ENCODE peak calls at places on chromosomes 13 and 19, in nine cellular contexts. One of them, this sample, is unnamed.

GRCh38 chr13:80547885-80548284 is 207.0 kb upstream of the SPRY2 start:
- DNase-seq in prostate gland: no peak
- DNase-seq in neural crest cell: no peak
- DNase-seq in pancreas: no peak
- DNase-seq in fibroblast of lung: peak; percentile 81
- DNase-seq in H9: no peak
- DNase-seq in transverse colon: no peak
- DNase-seq in fibroblast of the aortic adventitia: peak; percentile 34
- DNase-seq in cardiac fibroblast: peak; percentile 50
- DNase-seq in this sample: no peak

GRCh38 chr19:10520652-10521318 is 3.5 kb upstream of the S1PR5 start:
- DNase-seq in prostate gland: peak; percentile 84
- DNase-seq in neural crest cell: no peak
- DNase-seq in pancreas: peak; percentile 63
- DNase-seq in fibroblast of lung: no peak
- DNase-seq in H9: no peak
- DNase-seq in transverse colon: no peak
- DNase-seq in fibroblast of the aortic adventitia: no peak
- DNase-seq in cardiac fibroblast: no peak
- DNase-seq in this sample: no peak

GRCh38 chr19:49200238-49200862 is 42.8 kb downstream of the TRPM4 start:
- DNase-seq in prostate gland: no peak
- DNase-seq in neural crest cell: no peak
- DNase-seq in pancreas: peak; percentile 29
- DNase-seq in fibroblast of lung: no peak
- DNase-seq in H9: peak; percentile 47
- DNase-seq in transverse colon: peak; percentile 61
- DNase-seq in fibroblast of the aortic adventitia: no peak
- DNase-seq in cardiac fibroblast: peak; percentile 25
- DNase-seq in this sample: no peak

GRCh38 chr13:30045916-30046704 is 195.7 kb upstream of the UBL3 start:
- DNase-seq in prostate gland: no peak
- DNase-seq in neural crest cell: no peak
- DNase-seq in pancreas: peak; percentile 57
- DNase-seq in fibroblast of lung: no peak
- DNase-seq in H9: no peak
- DNase-seq in transverse colon: no peak
- DNase-seq in fibroblast of the aortic adventitia: peak; percentile 71
- DNase-seq in cardiac fibroblast: peak; percentile 73
- DNase-seq in this sample: peak; percentile 84

GRCh38 chr13:70183041-70183440 is 74.8 kb upstream of the KLHL1 start:
- DNase-seq in prostate gland: no peak
- DNase-seq in neural crest cell: no peak
- DNase-seq in pancreas: no peak
- DNase-seq in fibroblast of lung: peak; percentile 1
- DNase-seq in H9: no peak
- DNase-seq in transverse colon: no peak
- DNase-seq in fibroblast of the aortic adventitia: no peak
- DNase-seq in cardiac fibroblast: no peak
- DNase-seq in this sample: no peak

GRCh38 chr13:65913173-65913572 is 1317.0 kb downstream of the PCDH9 start:
- DNase-seq in prostate gland: no peak
- DNase-seq in neural crest cell: no peak
- DNase-seq in pancreas: no peak
- DNase-seq in fibroblast of lung: peak; percentile 88
- DNase-seq in H9: no peak
- DNase-seq in transverse colon: no peak
- DNase-seq in fibroblast of the aortic adventitia: peak; percentile 88
- DNase-seq in cardiac fibroblast: peak; percentile 95
- DNase-seq in this sample: peak; percentile 71

GRCh38 chr19:58325623-58326022 is 1.2 kb upstream of the ZSCAN22 start:
- DNase-seq in prostate gland: no peak
- DNase-seq in neural crest cell: no peak
- DNase-seq in pancreas: no peak
- DNase-seq in fibroblast of lung: no peak
- DNase-seq in H9: no peak
- DNase-seq in transverse colon: no peak
- DNase-seq in fibroblast of the aortic adventitia: no peak
- DNase-seq in cardiac fibroblast: peak; percentile 40
- DNase-seq in this sample: no peak

GRCh38 chr13:113884821-113885220 is 20.9 kb upstream of the GAS6 start:
- DNase-seq in prostate gland: no peak
- DNase-seq in neural crest cell: no peak
- DNase-seq in pancreas: no peak
- DNase-seq in fibroblast of lung: no peak
- DNase-seq in H9: no peak
- DNase-seq in transverse colon: no peak
- DNase-seq in fibroblast of the aortic adventitia: no peak
- DNase-seq in cardiac fibroblast: no peak
- DNase-seq in this sample: no peak

GRCh38 chr13:26991508-26992181 is 180.0 kb downstream of the USP12 start:
- DNase-seq in prostate gland: no peak
- DNase-seq in neural crest cell: no peak
- DNase-seq in pancreas: peak; percentile 51
- DNase-seq in fibroblast of lung: peak; percentile 32
- DNase-seq in H9: no peak
- DNase-seq in transverse colon: no peak
- DNase-seq in fibroblast of the aortic adventitia: no peak
- DNase-seq in cardiac fibroblast: no peak
- DNase-seq in this sample: no peak

GRCh38 chr19:5339950-5340636 is 519 bp downstream of the PTPRS start:
- DNase-seq in prostate gland: no peak
- DNase-seq in neural crest cell: peak; percentile 32
- DNase-seq in pancreas: peak; percentile 54
- DNase-seq in fibroblast of lung: no peak
- DNase-seq in H9: no peak
- DNase-seq in transverse colon: no peak
- DNase-seq in fibroblast of the aortic adventitia: no peak
- DNase-seq in cardiac fibroblast: no peak
- DNase-seq in this sample: no peak

GRCh38 chr19:28466107-28467045 is 746.6 kb downstream of the UQCRFS1 start:
- DNase-seq in prostate gland: peak; percentile 19
- DNase-seq in neural crest cell: peak; percentile 78
- DNase-seq in pancreas: peak; percentile 68
- DNase-seq in fibroblast of lung: peak; percentile 51
- DNase-seq in H9: peak; percentile 65
- DNase-seq in transverse colon: peak; percentile 72
- DNase-seq in fibroblast of the aortic adventitia: peak; percentile 77
- DNase-seq in cardiac fibroblast: peak; percentile 80
- DNase-seq in this sample: no peak

GRCh38 chr13:30618186-30618937 is 642 bp downstream of the USPL1 start:
- DNase-seq in prostate gland: peak; percentile 27
- DNase-seq in neural crest cell: no peak
- DNase-seq in pancreas: peak; percentile 42
- DNase-seq in fibroblast of lung: no peak
- DNase-seq in H9: no peak
- DNase-seq in transverse colon: peak; percentile 30
- DNase-seq in fibroblast of the aortic adventitia: no peak
- DNase-seq in cardiac fibroblast: no peak
- DNase-seq in this sample: no peak

GRCh38 chr13:100560498-100561215 is 27.9 kb downstream of the GGACT start:
- DNase-seq in prostate gland: no peak
- DNase-seq in neural crest cell: no peak
- DNase-seq in pancreas: no peak
- DNase-seq in fibroblast of lung: no peak
- DNase-seq in H9: no peak
- DNase-seq in transverse colon: no peak
- DNase-seq in fibroblast of the aortic adventitia: no peak
- DNase-seq in cardiac fibroblast: no peak
- DNase-seq in this sample: no peak

GRCh38 chr19:42452590-42452989 is 9.8 kb upstream of the CXCL17 start:
- DNase-seq in prostate gland: no peak
- DNase-seq in neural crest cell: no peak
- DNase-seq in pancreas: no peak
- DNase-seq in fibroblast of lung: no peak
- DNase-seq in H9: no peak
- DNase-seq in transverse colon: no peak
- DNase-seq in fibroblast of the aortic adventitia: no peak
- DNase-seq in cardiac fibroblast: no peak
- DNase-seq in this sample: no peak

GRCh38 chr13:27194895-27195764 is 23.5 kb upstream of the USP12 start:
- DNase-seq in prostate gland: no peak
- DNase-seq in neural crest cell: no peak
- DNase-seq in pancreas: no peak
- DNase-seq in fibroblast of lung: peak; percentile 83
- DNase-seq in H9: peak; percentile 35
- DNase-seq in transverse colon: no peak
- DNase-seq in fibroblast of the aortic adventitia: peak; percentile 94
- DNase-seq in cardiac fibroblast: peak; percentile 97
- DNase-seq in this sample: peak; percentile 92

DNA sequence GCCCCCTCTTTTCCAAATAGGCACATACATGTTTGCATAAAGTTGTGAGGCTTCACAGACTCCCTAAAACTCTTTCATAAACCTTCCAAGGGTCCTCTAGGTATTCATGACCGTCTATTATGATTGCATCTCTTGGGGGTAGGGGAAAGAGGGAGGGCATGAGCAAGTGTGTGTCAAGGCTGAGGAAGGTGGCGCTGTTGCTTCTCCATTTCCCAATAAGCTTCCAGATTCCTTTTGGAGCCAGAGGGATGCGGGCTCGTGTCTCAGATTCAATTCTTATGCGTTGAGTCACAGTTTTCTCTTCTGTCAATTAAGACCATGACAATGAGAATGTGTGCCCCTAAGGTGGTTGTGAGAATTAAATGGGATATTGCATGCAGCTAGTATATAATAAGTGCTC is 51.0 kb upstream of the CYP2A7 start:
- DNase-seq in prostate gland: no peak
- DNase-seq in neural crest cell: no peak
- DNase-seq in pancreas: no peak
- DNase-seq in fibroblast of lung: no peak
- DNase-seq in H9: peak; percentile 54
- DNase-seq in transverse colon: no peak
- DNase-seq in fibroblast of the aortic adventitia: peak; percentile 40
- DNase-seq in cardiac fibroblast: peak; percentile 40
- DNase-seq in this sample: peak; percentile 16
- TF ChIP-seq CTCF in prostate gland: no peak
- TF ChIP-seq CTCF in neural crest cell: no peak
- TF ChIP-seq CTCF in pancreas: no peak
- TF ChIP-seq CTCF in fibroblast of lung: no peak
- TF ChIP-seq CTCF in H9: peak; percentile 70
- TF ChIP-seq CTCF in transverse colon: no peak
- TF ChIP-seq CTCF in fibroblast of the aortic adventitia: peak; percentile 16
- TF ChIP-seq CTCF in cardiac fibroblast: peak; percentile 19
- TF ChIP-seq CTCF in this sample: peak; percentile 42

GRCh38 chr13:53201454-53202225 is 173.0 kb downstream of the OLFM4 start:
- DNase-seq in prostate gland: no peak
- DNase-seq in neural crest cell: peak; percentile 44
- DNase-seq in pancreas: peak; percentile 26
- DNase-seq in fibroblast of lung: no peak
- DNase-seq in H9: peak; percentile 75
- DNase-seq in transverse colon: peak; percentile 15
- DNase-seq in fibroblast of the aortic adventitia: no peak
- DNase-seq in cardiac fibroblast: no peak
- DNase-seq in this sample: no peak
- TF ChIP-seq CTCF in prostate gland: no peak
- TF ChIP-seq CTCF in neural crest cell: peak; percentile 49
- TF ChIP-seq CTCF in pancreas: peak; percentile 22
- TF ChIP-seq CTCF in fibroblast of lung: no peak
- TF ChIP-seq CTCF in H9: peak; percentile 51
- TF ChIP-seq CTCF in transverse colon: peak; percentile 26
- TF ChIP-seq CTCF in fibroblast of the aortic adventitia: no peak
- TF ChIP-seq CTCF in cardiac fibroblast: no peak
- TF ChIP-seq CTCF in this sample: peak; percentile 2

GRCh38 chr19:52567921-52568320 is 2.2 kb upstream of the ZNF701 start:
- DNase-seq in prostate gland: no peak
- DNase-seq in neural crest cell: no peak
- DNase-seq in pancreas: no peak
- DNase-seq in fibroblast of lung: no peak
- DNase-seq in H9: no peak
- DNase-seq in transverse colon: no peak
- DNase-seq in fibroblast of the aortic adventitia: no peak
- DNase-seq in cardiac fibroblast: no peak
- DNase-seq in this sample: no peak

GRCh38 chr19:52566121-52566520 is 4.0 kb upstream of the ZNF701 start:
- DNase-seq in prostate gland: no peak
- DNase-seq in neural crest cell: no peak
- DNase-seq in pancreas: no peak
- DNase-seq in fibroblast of lung: no peak
- DNase-seq in H9: no peak
- DNase-seq in transverse colon: no peak
- DNase-seq in fibroblast of the aortic adventitia: no peak
- DNase-seq in cardiac fibroblast: no peak
- DNase-seq in this sample: no peak

GRCh38 chr19:52566588-52566987 is 3.5 kb upstream of the ZNF701 start:
- DNase-seq in prostate gland: no peak
- DNase-seq in neural crest cell: no peak
- DNase-seq in pancreas: no peak
- DNase-seq in fibroblast of lung: peak; percentile 55
- DNase-seq in H9: no peak
- DNase-seq in transverse colon: no peak
- DNase-seq in fibroblast of the aortic adventitia: peak; percentile 2
- DNase-seq in cardiac fibroblast: peak; percentile 86
- DNase-seq in this sample: peak; percentile 70

DNA sequence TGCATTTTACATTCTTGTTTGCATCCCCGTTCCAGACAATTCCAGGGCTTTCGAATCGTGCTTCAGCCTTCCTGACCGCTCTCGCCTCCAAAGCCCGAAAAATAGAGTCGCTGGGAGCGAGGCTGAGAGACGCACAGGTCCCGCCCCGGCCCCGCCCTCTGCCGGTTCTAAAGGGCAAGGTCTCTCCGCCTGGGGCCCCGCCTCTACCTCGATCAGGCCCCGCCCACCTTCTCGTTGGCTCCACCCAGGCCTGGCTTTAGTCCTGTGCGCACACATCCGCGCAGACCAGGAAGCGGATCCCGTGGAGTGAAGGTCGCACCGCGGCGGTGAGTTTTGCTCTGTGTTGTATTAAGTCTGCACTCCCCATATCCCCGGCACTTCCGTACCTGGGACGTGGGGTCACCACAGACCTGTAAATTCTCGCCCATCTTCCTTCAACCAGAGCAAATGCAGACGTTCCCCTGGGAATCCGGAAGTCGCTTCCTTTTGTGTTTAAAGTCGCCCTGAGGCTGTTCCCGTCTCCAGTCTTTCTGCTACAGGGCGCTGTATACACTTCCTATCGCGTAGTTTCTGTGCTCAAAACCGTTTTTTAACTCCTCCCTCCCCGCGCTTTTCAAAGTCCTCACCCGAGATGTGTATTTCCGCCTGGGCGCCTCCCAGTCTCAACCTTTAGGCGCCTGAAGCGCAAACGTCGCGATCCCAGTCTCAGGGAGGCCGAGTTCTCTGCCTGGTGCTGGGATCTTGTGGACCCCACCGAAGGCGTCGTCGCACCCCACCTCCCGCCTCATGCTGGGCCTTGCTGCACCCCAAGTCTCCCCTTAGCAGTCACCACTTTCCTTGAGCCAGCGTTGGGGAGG is at the start of gene ZNF701:
- DNase-seq in prostate gland: peak; percentile 95
- DNase-seq in neural crest cell: peak; percentile 97
- DNase-seq in pancreas: peak; percentile 97
- DNase-seq in fibroblast of lung: peak; percentile 92
- DNase-seq in H9: peak; percentile 97
- DNase-seq in transverse colon: peak; percentile 97
- DNase-seq in fibroblast of the aortic adventitia: peak; percentile 90
- DNase-seq in cardiac fibroblast: peak; percentile 94
- DNase-seq in this sample: peak; percentile 86
- TF ChIP-seq CTCF in prostate gland: no peak
- TF ChIP-seq CTCF in neural crest cell: peak; percentile 49
- TF ChIP-seq CTCF in pancreas: peak; percentile 17
- TF ChIP-seq CTCF in fibroblast of lung: no peak
- TF ChIP-seq CTCF in H9: peak; percentile 51
- TF ChIP-seq CTCF in transverse colon: peak; percentile 26
- TF ChIP-seq CTCF in fibroblast of the aortic adventitia: peak; percentile 39
- TF ChIP-seq CTCF in cardiac fibroblast: peak; percentile 27
- TF ChIP-seq CTCF in this sample: peak; percentile 68

GRCh38 chr19:43779820-43780219 is 953 bp downstream of the KCNN4 start:
- DNase-seq in prostate gland: no peak
- DNase-seq in neural crest cell: no peak
- DNase-seq in pancreas: no peak
- DNase-seq in fibroblast of lung: no peak
- DNase-seq in H9: no peak
- DNase-seq in transverse colon: no peak
- DNase-seq in fibroblast of the aortic adventitia: no peak
- DNase-seq in cardiac fibroblast: no peak
- DNase-seq in this sample: no peak
- TF ChIP-seq CTCF in prostate gland: no peak
- TF ChIP-seq CTCF in neural crest cell: no peak
- TF ChIP-seq CTCF in pancreas: no peak
- TF ChIP-seq CTCF in fibroblast of lung: peak; percentile 12
- TF ChIP-seq CTCF in H9: peak; percentile 23
- TF ChIP-seq CTCF in transverse colon: no peak
- TF ChIP-seq CTCF in fibroblast of the aortic adventitia: peak; percentile 7
- TF ChIP-seq CTCF in cardiac fibroblast: peak; percentile 3
- TF ChIP-seq CTCF in this sample: peak; percentile 38

This sample was measured in HFFc6.